ENCODE peak calls at places on chromosomes 2 and 18, in five cellular contexts. N is activated CD8-positive, alpha-beta memory T cell treated with anti-CD3 and anti-CD28 coated beads for 48 hours; T is endothelial cell; Q is mucosa of gallbladder; L is AG09319. P is an unnamed sample.
A peak's percentile ranks its signal among the peaks of the same experiment; 100 is the strongest.

GRCh38 chr2:55163258-55163657 is 68.8 kb downstream of the CLHC1 start:
- DNase-seq in N (no peak), T (no peak), Q (no peak), L (no peak), P (no peak)

GRCh38 chr2:85369500-85369899 is 14.9 kb downstream of the ELMOD3 start:
- DNase-seq in N (no peak), Q (no peak), T (no peak), L (no peak), P (no peak)

GRCh38 chr2:100786297-100786658 is 33.7 kb upstream of the NPAS2 start:
- DNase-seq in L (peak; percentile 59), T (no peak), N (no peak), Q (peak; percentile 72), P (peak; percentile 91)

GRCh38 chr2:109458512-109458911 is 155.3 kb downstream of the SEPTIN10 start:
- DNase-seq in N (no peak), L (no peak), Q (no peak), T (no peak), P (no peak)

GRCh38 chr2:232540441-232541041 is 1.0 kb downstream of the CHRNG start:
- DNase-seq in N (no peak), L (no peak), Q (no peak), T (no peak), P (peak; percentile 46)

GRCh38 chr2:74894261-74895030 is 60.5 kb downstream of the HK2 start:
- DNase-seq in T (no peak), L (peak; percentile 42), N (no peak), Q (no peak), P (no peak)

GRCh38 chr2:104337869-104338268 is 516.0 kb upstream of the POU3F3 start:
- DNase-seq in T (no peak), N (no peak), Q (peak; percentile 16), L (no peak), P (no peak)

GRCh38 chr18:78496095-78496494 is 483.5 kb upstream of the SALL3 start:
- DNase-seq in Q (no peak), L (no peak), T (no peak), N (no peak), P (no peak)

GRCh38 chr2:54233832-54234649 is 22.0 kb downstream of the TSPYL6 start:
- DNase-seq in N (no peak), Q (no peak), L (no peak), T (no peak), P (no peak)

GRCh38 chr2:69989422-69990128 is 28.1 kb upstream of the ASPRV1 start:
- DNase-seq in L (no peak), N (no peak), Q (no peak), T (no peak), P (no peak)

GRCh38 chr18:72502671-72503431 is 41.3 kb downstream of the CBLN2 start:
- DNase-seq in L (no peak), N (no peak), Q (no peak), T (no peak), P (no peak)

GRCh38 chr2:172084734-172085459 is 410 bp upstream of the DLX1 start:
- DNase-seq in L (peak; percentile 95), T (peak; percentile 86), Q (peak; percentile 54), N (peak; percentile 21), P (no peak)

GRCh38 chr18:79242246-79242645 is 153.5 kb upstream of the NFATC1 start:
- DNase-seq in N (no peak), Q (no peak), L (no peak), T (no peak), P (no peak)

P was measured in breast epithelium.